ENCODE peak calls at places on chromosomes 5 and 9, in seven cellular contexts. E, L, W, V, T, D and Q are unnamed samples.

GRCh38 chr9:115614326-115614725 is 496.4 kb upstream of the TNC start:
- DNase-seq in V (no peak), T (no peak), W (no peak), D (no peak), E (no peak), L (no peak), Q (no peak)

GRCh38 chr9:71758785-71759184 is 9.5 kb downstream of the CEMIP2 start:
- DNase-seq in W (no peak), V (no peak), D (no peak), T (no peak), E (no peak), L (peak; percentile 20), Q (no peak)

GRCh38 chr9:94097788-94098413 is 13.6 kb downstream of the PTPDC1 start:
- DNase-seq in E (no peak), W (no peak), L (peak; percentile 12), T (peak; percentile 68), V (no peak), D (no peak), Q (no peak)

GRCh38 chr9:121690316-121690715 is 38.9 kb downstream of the DAB2IP start:
- DNase-seq in W (no peak), L (peak; percentile 44), T (no peak), V (peak; percentile 39), D (no peak), E (no peak), Q (no peak)

GRCh38 chr5:39420482-39421145 is 4.2 kb downstream of the DAB2 start:
- DNase-seq in V (peak; percentile 72), E (peak; percentile 86), L (peak; percentile 72), D (peak; percentile 72), T (peak; percentile 84), W (peak; percentile 16), Q (no peak)

GRCh38 chr9:87529666-87530065 is 32.0 kb downstream of the DAPK1 start:
- DNase-seq in W (no peak), V (peak; percentile 69), E (no peak), D (no peak), L (peak; percentile 48), T (no peak), Q (no peak)

GRCh38 chr5:128349044-128349629 is 188.9 kb downstream of the FBN2 start:
- DNase-seq in V (no peak), L (peak; percentile 1), T (no peak), W (no peak), D (no peak), E (no peak), Q (no peak)

GRCh38 chr5:103375356-103375755 is 116.8 kb downstream of the MACIR start:
- DNase-seq in E (no peak), V (no peak), T (no peak), D (no peak), L (peak; percentile 56), W (no peak), Q (no peak)

GRCh38 chr9:128136816-128137793 is 9.6 kb upstream of the PTGES2 start:
- DNase-seq in V (peak; percentile 18), W (no peak), E (no peak), T (no peak), L (no peak), D (no peak), Q (no peak)

GRCh38 chr9:89790542-89791109 is 185.8 kb downstream of the GADD45G start:
- DNase-seq in V (peak; percentile 10), L (no peak), W (no peak), T (no peak), D (no peak), E (no peak), Q (no peak)

GRCh38 chr5:53091304-53091703 is 18.3 kb downstream of the MOCS2 start:
- DNase-seq in L (peak; percentile 41), T (no peak), D (no peak), E (no peak), W (no peak), V (no peak), Q (no peak)

GRCh38 chr5:180873628-180874520 is 12.8 kb upstream of the ZFP62 start:
- DNase-seq in D (no peak), W (peak; percentile 79), E (no peak), V (no peak), T (no peak), L (no peak), Q (peak; percentile 56)

GRCh38 chr9:37029304-37029775 is 4.7 kb downstream of the PAX5 start:
- DNase-seq in L (no peak), E (no peak), D (no peak), V (no peak), W (no peak), T (no peak), Q (peak; percentile 78)

GRCh38 chr9:5957166-5957565 is 58.3 kb downstream of the RANBP6 start:
- DNase-seq in E (no peak), L (no peak), D (no peak), W (no peak), T (no peak), V (no peak), Q (no peak)

GRCh38 chr5:136330353-136330913 is 34.9 kb downstream of the TRPC7 start:
- DNase-seq in W (no peak), L (no peak), E (no peak), D (peak; percentile 39), V (no peak), T (no peak), Q (no peak)

GRCh38 chr5:39216621-39217020 is 2.7 kb downstream of the FYB1 start:
- DNase-seq in T (no peak), E (no peak), W (no peak), L (no peak), D (no peak), V (no peak), Q (no peak)

GRCh38 chr5:80216753-80217596 is 38.9 kb downstream of the SERINC5 start:
- DNase-seq in E (peak; percentile 73), D (peak; percentile 88), T (peak; percentile 89), L (no peak), V (peak; percentile 87), W (no peak), Q (no peak)

GRCh38 chr5:40332945-40333344 is 346.8 kb upstream of the PTGER4 start:
- DNase-seq in T (no peak), E (no peak), D (no peak), V (no peak), W (no peak), L (no peak), Q (no peak)

GRCh38 chr5:135651156-135651555 is 72.4 kb upstream of the CXCL14 start:
- DNase-seq in T (no peak), D (no peak), W (no peak), L (peak; percentile 11), E (no peak), V (no peak), Q (no peak)

GRCh38 chr9:93681316-93682154 is 105.2 kb downstream of the PHF2 start:
- DNase-seq in L (no peak), W (no peak), E (peak; percentile 49), D (peak; percentile 26), T (peak; percentile 46), V (no peak), Q (no peak)

GRCh38 chr5:78025540-78025939 is 249.4 kb upstream of the TBCA start:
- DNase-seq in E (no peak), L (no peak), T (no peak), W (no peak), V (no peak), D (no peak), Q (no peak)

DNA sequence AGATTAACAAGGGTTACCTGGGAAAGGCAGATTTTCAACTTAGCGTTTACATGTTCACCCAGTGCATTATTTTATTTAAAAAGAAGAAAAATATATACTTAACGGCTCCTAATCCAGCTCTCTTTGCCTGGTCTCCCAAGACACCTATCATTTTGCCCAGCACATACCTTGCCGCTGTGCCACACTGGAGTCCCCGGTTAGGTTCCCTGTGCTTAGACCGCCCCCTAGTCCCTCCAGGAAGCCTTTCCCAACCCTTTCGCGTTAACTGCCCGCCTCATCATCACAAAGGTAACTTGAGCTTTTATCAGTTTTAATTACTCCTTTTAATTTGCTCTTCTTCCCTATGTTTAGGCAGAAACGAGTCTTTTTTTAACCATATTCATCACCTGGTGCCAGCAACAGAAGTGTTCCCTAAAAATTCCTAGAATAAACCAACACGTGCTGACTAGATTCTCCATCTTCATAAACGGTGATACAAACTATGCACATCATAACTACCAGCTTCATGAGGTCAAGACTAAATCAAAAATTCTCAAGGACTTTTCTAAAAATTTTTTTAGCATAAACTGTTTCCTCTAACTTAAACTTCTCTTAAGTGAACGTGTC is 19.7 kb downstream of the DNAJA1 start:
- DNase-seq in V (no peak), L (peak; percentile 55), T (no peak), E (no peak), D (no peak), W (no peak), Q (no peak)
- TF ChIP-seq CTCF in V (peak; percentile 16), L (peak; percentile 53), T (peak; percentile 18), E (no peak), D (peak; percentile 5), W (no peak), Q (no peak)

DNA sequence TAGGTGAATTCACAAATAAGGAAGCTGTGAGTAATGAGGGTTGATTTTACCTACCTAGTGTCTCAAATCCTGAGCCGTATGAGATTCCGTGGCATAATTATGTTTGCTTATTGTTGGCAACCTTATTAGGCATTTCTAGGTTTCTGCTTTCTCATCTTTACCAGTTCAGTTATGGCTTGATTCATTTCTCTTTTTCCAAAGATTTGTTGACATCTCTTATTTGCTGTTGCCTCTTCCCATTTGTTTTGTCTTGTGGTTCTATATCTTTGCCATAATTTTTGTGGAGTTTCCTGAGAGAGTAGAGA is 470 bp downstream of the IL31RA start:
- DNase-seq in D (no peak), L (no peak), V (no peak), W (no peak), T (no peak), E (no peak), Q (no peak)
- H3K4me3 ChIP-seq in D (no peak overlapping the region), L (no peak overlapping the region), V (no peak overlapping the region), W (no peak overlapping the region), T (no peak overlapping the region), E (no peak overlapping the region), Q (no peak overlapping the region)

GRCh38 chr9:130681769-130682489 is 11.7 kb upstream of the EXOSC2 start:
- DNase-seq in D (no peak), W (no peak), T (no peak), E (no peak), V (no peak), L (no peak), Q (peak; percentile 52)
- H3K27me3 ChIP-seq in D (no peaks in the 10 kb centered on the region), W (peaks cover 4% of the 10 kb centered on the region), T (peaks cover 3% of the 10 kb centered on the region), E (no peaks in the 10 kb centered on the region), V (peaks cover 19% of the 10 kb centered on the region), L (peaks cover 5% of the 10 kb centered on the region), Q (no peaks in the 10 kb centered on the region)

DNA sequence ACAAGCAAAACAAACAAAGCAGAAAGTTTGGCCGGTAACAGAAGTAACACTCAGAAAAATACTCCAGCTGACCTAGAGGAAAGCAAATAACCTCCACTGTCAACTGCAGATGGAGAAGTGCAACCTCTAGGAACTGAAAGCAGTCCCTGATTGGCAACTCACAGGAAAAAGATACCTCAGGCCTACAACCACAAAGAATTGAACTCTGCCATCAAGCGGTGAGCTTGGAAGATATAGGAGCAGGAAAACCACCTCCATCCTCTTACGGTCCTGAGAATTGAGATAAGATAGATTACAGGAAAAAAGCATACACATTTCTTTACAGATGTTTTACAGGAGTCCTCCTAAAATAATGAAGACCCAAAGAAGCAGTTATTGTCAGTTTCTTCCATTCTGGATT is 184.5 kb downstream of the PDZD2 start:
- DNase-seq in D (no peak), W (no peak), L (peak; percentile 4), T (no peak), V (no peak), E (no peak), Q (no peak)
- TF ChIP-seq CTCF in D (no peak), W (no peak), L (peak; percentile 21), T (no peak), V (no peak), E (no peak), Q (no peak)

GRCh38 chr5:55923873-55924500 is 70.8 kb downstream of the IL6ST start:
- DNase-seq in T (no peak), L (no peak), V (no peak), D (no peak), E (peak; percentile 38), W (no peak), Q (no peak)
- H3K4me3 ChIP-seq in T (no peak overlapping the region), L (no peak overlapping the region), V (peak overlapping the region; percentile 45), D (no peak overlapping the region), E (no peak overlapping the region), W (no peak overlapping the region), Q (no peak overlapping the region)

GRCh38 chr5:33008751-33009418 is 297.8 kb downstream of the NPR3 start:
- DNase-seq in E (no peak), W (no peak), V (no peak), D (no peak), L (no peak), T (no peak), Q (no peak)
- H3K27me3 ChIP-seq in E (no peaks in the 10 kb centered on the region), W (no peaks in the 10 kb centered on the region), V (no peaks in the 10 kb centered on the region), D (no peaks in the 10 kb centered on the region), L (no peaks in the 10 kb centered on the region), T (no peaks in the 10 kb centered on the region), Q (no peaks in the 10 kb centered on the region)